ENCODE peak calls at places on chromosomes 13 and 19, in four cellular contexts. One of them, this sample, is unnamed.

GRCh38 chr13:70162141-70162540 is 53.9 kb upstream of the KLHL1 start:
- DNase-seq in progenitor cell of endocrine pancreas: no peak
- DNase-seq in Kasumi-1: no peak
- DNase-seq in stimulated activated CD4-positive, alpha-beta T cell treated with anti-CD3 and anti-CD28 coated beads, Interleukin-1b, Interleukin-23, amount 100 ng/mL, for 24 hours: no peak
- DNase-seq in this sample: no peak

GRCh38 chr19:27744926-27745844 is 1467.8 kb downstream of the UQCRFS1 start:
- DNase-seq in Kasumi-1: no peak
- DNase-seq in stimulated activated CD4-positive, alpha-beta T cell treated with anti-CD3 and anti-CD28 coated beads, Interleukin-1b, Interleukin-23, amount 100 ng/mL, for 24 hours: no peak
- DNase-seq in progenitor cell of endocrine pancreas: no peak
- DNase-seq in this sample: no peak

GRCh38 chr13:36819811-36820140 is 754 bp downstream of the RFXAP start:
- DNase-seq in stimulated activated CD4-positive, alpha-beta T cell treated with anti-CD3 and anti-CD28 coated beads, Interleukin-1b, Interleukin-23, amount 100 ng/mL, for 24 hours: peak; percentile 17
- DNase-seq in Kasumi-1: peak; percentile 3
- DNase-seq in progenitor cell of endocrine pancreas: no peak
- DNase-seq in this sample: no peak

GRCh38 chr13:98651716-98652115 is 74.8 kb upstream of the STK24 start:
- DNase-seq in progenitor cell of endocrine pancreas: no peak
- DNase-seq in stimulated activated CD4-positive, alpha-beta T cell treated with anti-CD3 and anti-CD28 coated beads, Interleukin-1b, Interleukin-23, amount 100 ng/mL, for 24 hours: no peak
- DNase-seq in Kasumi-1: no peak
- DNase-seq in this sample: no peak

GRCh38 chr19:30059741-30060140 is 117.7 kb downstream of the URI1 start:
- DNase-seq in Kasumi-1: no peak
- DNase-seq in stimulated activated CD4-positive, alpha-beta T cell treated with anti-CD3 and anti-CD28 coated beads, Interleukin-1b, Interleukin-23, amount 100 ng/mL, for 24 hours: no peak
- DNase-seq in progenitor cell of endocrine pancreas: no peak
- DNase-seq in this sample: no peak

GRCh38 chr13:40330950-40331349 is 335.5 kb downstream of the FOXO1 start:
- DNase-seq in stimulated activated CD4-positive, alpha-beta T cell treated with anti-CD3 and anti-CD28 coated beads, Interleukin-1b, Interleukin-23, amount 100 ng/mL, for 24 hours: no peak
- DNase-seq in Kasumi-1: no peak
- DNase-seq in progenitor cell of endocrine pancreas: no peak
- DNase-seq in this sample: no peak

GRCh38 chr13:102097708-102098107 is 304.1 kb downstream of the FGF14 start:
- DNase-seq in stimulated activated CD4-positive, alpha-beta T cell treated with anti-CD3 and anti-CD28 coated beads, Interleukin-1b, Interleukin-23, amount 100 ng/mL, for 24 hours: no peak
- DNase-seq in progenitor cell of endocrine pancreas: no peak
- DNase-seq in Kasumi-1: no peak
- DNase-seq in this sample: no peak

GRCh38 chr13:49062297-49062896 is 86.7 kb downstream of the FNDC3A start:
- DNase-seq in stimulated activated CD4-positive, alpha-beta T cell treated with anti-CD3 and anti-CD28 coated beads, Interleukin-1b, Interleukin-23, amount 100 ng/mL, for 24 hours: no peak
- DNase-seq in progenitor cell of endocrine pancreas: no peak
- DNase-seq in Kasumi-1: peak; percentile 86
- DNase-seq in this sample: no peak

GRCh38 chr19:33785795-33786194 is 10.9 kb upstream of the KCTD15 start:
- DNase-seq in Kasumi-1: no peak
- DNase-seq in progenitor cell of endocrine pancreas: no peak
- DNase-seq in stimulated activated CD4-positive, alpha-beta T cell treated with anti-CD3 and anti-CD28 coated beads, Interleukin-1b, Interleukin-23, amount 100 ng/mL, for 24 hours: no peak
- DNase-seq in this sample: no peak

GRCh38 chr13:79483302-79483701 is 2.3 kb downstream of the NDFIP2 start:
- DNase-seq in Kasumi-1: no peak
- DNase-seq in progenitor cell of endocrine pancreas: no peak
- DNase-seq in stimulated activated CD4-positive, alpha-beta T cell treated with anti-CD3 and anti-CD28 coated beads, Interleukin-1b, Interleukin-23, amount 100 ng/mL, for 24 hours: no peak
- DNase-seq in this sample: no peak

GRCh38 chr13:32309812-32310706 is 5.1 kb downstream of the ZAR1L start:
- DNase-seq in stimulated activated CD4-positive, alpha-beta T cell treated with anti-CD3 and anti-CD28 coated beads, Interleukin-1b, Interleukin-23, amount 100 ng/mL, for 24 hours: no peak
- DNase-seq in Kasumi-1: peak; percentile 27
- DNase-seq in progenitor cell of endocrine pancreas: no peak
- DNase-seq in this sample: peak; percentile 32

GRCh38 chr19:12555456-12555930 is 4.2 kb upstream of the ZNF564 start:
- DNase-seq in Kasumi-1: no peak
- DNase-seq in progenitor cell of endocrine pancreas: no peak
- DNase-seq in stimulated activated CD4-positive, alpha-beta T cell treated with anti-CD3 and anti-CD28 coated beads, Interleukin-1b, Interleukin-23, amount 100 ng/mL, for 24 hours: no peak
- DNase-seq in this sample: no peak

This sample was measured in Panc1.